ENCODE peak calls at places on chromosomes 13 and 19, in six cellular contexts. I, P, M, A, R and W are unnamed samples.

GRCh38 chr13:99527346-99527745 is 26.1 kb downstream of the TM9SF2 start:
- DNase-seq in R (no peak), M (no peak), P (no peak), A (no peak), I (no peak), W (no peak)

GRCh38 chr13:40666905-40667621 is 622 bp upstream of the FOXO1 start:
- DNase-seq in I (no peak), M (no peak), P (no peak), R (no peak), A (peak), W (no peak)

GRCh38 chr19:29105629-29106352 is 107.2 kb downstream of the UQCRFS1 start:
- DNase-seq in M (no peak), A (no peak), I (no peak), R (no peak), P (no peak), W (no peak)

GRCh38 chr13:90918551-90918950 is 428.9 kb upstream of the MIR17HG start:
- DNase-seq in R (no peak), A (no peak), M (no peak), P (peak), I (no peak), W (no peak)

GRCh38 chr13:102648046-102648445 is 46.8 kb downstream of the METTL21C start:
- DNase-seq in R (no peak), I (no peak), P (no peak), A (no peak), M (no peak), W (no peak)

GRCh38 chr19:50293263-50294004 is 35.7 kb downstream of the KCNC3 start:
- DNase-seq in R (no peak), P (no peak), A (no peak), I (no peak), M (no peak), W (no peak)

GRCh38 chr13:75788494-75788991 is 152.4 kb downstream of the LMO7 start:
- DNase-seq in R (peak), M (no peak), A (no peak), I (no peak), P (peak), W (no peak)

GRCh38 chr19:48683349-48683748 is 10.5 kb upstream of the NTN5 start:
- DNase-seq in R (peak), P (no peak), M (no peak), A (no peak), I (no peak), W (no peak)

GRCh38 chr19:5231857-5232503 is 108.6 kb downstream of the PTPRS start:
- DNase-seq in M (no peak), I (peak), A (no peak), R (no peak), P (no peak), W (no peak)

GRCh38 chr19:9547870-9548269 is 9.4 kb upstream of the ZNF426 start:
- DNase-seq in P (no peak), I (no peak), R (no peak), A (no peak), M (no peak), W (no peak)

GRCh38 chr13:39915418-39915817 is 260.0 kb downstream of the COG6 start:
- DNase-seq in A (no peak), M (no peak), I (no peak), P (no peak), R (no peak), W (no peak)

GRCh38 chr19:47406711-47407416 is 12.5 kb downstream of the MEIS3 start:
- DNase-seq in R (no peak), M (no peak), P (no peak), I (no peak), A (no peak), W (no peak)

GRCh38 chr19:5292843-5293606 is 47.6 kb downstream of the PTPRS start:
- DNase-seq in M (peak), R (peak), P (peak), A (peak), I (peak), W (no peak)

GRCh38 chr19:14004619-14005380 is 1.3 kb downstream of the RFX1 start:
- DNase-seq in P (peak), A (peak), M (no peak), I (no peak), R (no peak), W (no peak)

GRCh38 chr19:56692496-56692895 is 20.9 kb upstream of the ZNF835 start:
- DNase-seq in M (no peak), P (peak), A (no peak), R (no peak), I (no peak), W (no peak)

GRCh38 chr19:40641306-40641705 is 40.1 kb downstream of the LTBP4 start:
- DNase-seq in R (no peak), P (no peak), A (no peak), I (no peak), M (no peak), W (no peak)

GRCh38 chr13:44188257-44188656 is 185.4 kb upstream of the SERP2 start:
- DNase-seq in A (no peak), M (no peak), R (peak), P (peak), I (no peak), W (no peak)

GRCh38 chr13:42574435-42575311 is 721 bp downstream of the TNFSF11 start:
- DNase-seq in I (peak), R (no peak), P (peak), M (no peak), A (no peak), W (no peak)

GRCh38 chr19:33401683-33402420 is 28.3 kb downstream of the CEBPG start:
- DNase-seq in M (no peak), R (no peak), I (no peak), P (no peak), A (no peak), W (no peak)